ENCODE peak calls at places on chromosomes 5 and 9, in five cellular contexts. D, X, S, F and T are unnamed samples.

GRCh38 chr5:151164687-151165392 is 7.3 kb upstream of the ANXA6 start:
- DNase-seq in S (peak; percentile 72), F (no peak), D (peak; percentile 58), X (peak; percentile 79), T (peak; percentile 81)

GRCh38 chr5:32390819-32391591 is 53.5 kb downstream of the ZFR start:
- DNase-seq in S (no peak), F (no peak), D (no peak), X (no peak), T (no peak)

GRCh38 chr9:122092611-122093506 is at the start of gene TTLL11:
- DNase-seq in F (peak; percentile 99), S (peak; percentile 99), D (peak; percentile 77), X (peak; percentile 97), T (peak; percentile 98)

GRCh38 chr9:35748858-35749514 is at the start of the genes GBA2 and RGP1:
- DNase-seq in F (peak; percentile 95), S (peak; percentile 87), D (no peak), X (peak; percentile 88), T (peak; percentile 90)

GRCh38 chr5:84450617-84451414 is 66.1 kb upstream of the EDIL3 start:
- DNase-seq in X (no peak), D (no peak), F (no peak), S (no peak), T (no peak)

GRCh38 chr5:113382736-113383135 is 52.1 kb downstream of the TSSK1B start:
- DNase-seq in F (no peak), X (no peak), S (no peak), D (peak; percentile 19), T (no peak)

GRCh38 chr5:68290260-68290674 is 74.7 kb downstream of the PIK3R1 start:
- DNase-seq in X (no peak), F (no peak), D (no peak), S (no peak), T (no peak)

GRCh38 chr5:58922392-58923171 is 339.7 kb downstream of the RAB3C start:
- DNase-seq in D (no peak), S (peak; percentile 86), X (no peak), F (peak; percentile 80), T (peak; percentile 97)

GRCh38 chr5:78838753-78839152 is 146.4 kb downstream of the ARSB start:
- DNase-seq in S (no peak), F (no peak), D (no peak), X (no peak), T (no peak)

GRCh38 chr5:142783601-142784291 is 13.6 kb downstream of the ARHGAP26 start:
- DNase-seq in X (peak; percentile 54), S (peak; percentile 73), F (no peak), D (no peak), T (peak; percentile 51)

GRCh38 chr5:125103459-125103858 is 357.0 kb upstream of the ZNF608 start:
- DNase-seq in S (no peak), X (no peak), D (no peak), F (no peak), T (no peak)

GRCh38 chr5:139164020-139164419 is 34.1 kb downstream of the SIL1 start:
- DNase-seq in X (no peak), S (no peak), D (peak; percentile 58), F (no peak), T (no peak)

GRCh38 chr9:133535285-133535877 is 877 bp downstream of the ADAMTSL2 start:
- DNase-seq in S (no peak), D (no peak), X (no peak), F (no peak), T (no peak)

GRCh38 chr5:88729476-88730182 is 153.4 kb downstream of the MEF2C start:
- DNase-seq in S (peak; percentile 55), X (peak; percentile 56), D (peak; percentile 48), F (no peak), T (peak; percentile 53)

GRCh38 chr5:83414601-83415000 is 56.9 kb upstream of the VCAN start:
- DNase-seq in D (no peak), S (no peak), X (no peak), F (no peak), T (no peak)

GRCh38 chr9:136776947-136777346 is 12.6 kb upstream of the LCN15 start:
- DNase-seq in F (peak; percentile 25), X (no peak), D (no peak), S (peak; percentile 8), T (no peak)

GRCh38 chr5:61767231-61768080 is 435.4 kb downstream of the ZSWIM6 start:
- DNase-seq in F (no peak), X (no peak), S (no peak), D (no peak), T (no peak)